ENCODE peak calls at places on chromosomes 1 and 21, in four cellular contexts. E is heart right ventricle, C is pancreas, B is neuronal stem cell. K is an unnamed sample.

GRCh38 chr1:220786337-220787068 is at the start of gene MTARC1:
- DNase-seq in B (peak), C (peak), E (peak), K (peak)

GRCh38 chr1:47189844-47190562 is at the start of gene PDZK1IP1:
- DNase-seq in C (peak), E (peak), B (no peak), K (peak)

GRCh38 chr1:235073331-235073967 is 55.2 kb downstream of the TOMM20 start:
- DNase-seq in C (peak), B (no peak), E (peak), K (peak)

GRCh38 chr1:203322480-203323179 is 17.3 kb downstream of the BTG2 start:
- DNase-seq in E (peak), C (no peak), B (no peak), K (peak)

GRCh38 chr1:29245876-29246275 is 9.6 kb downstream of the PTPRU start:
- DNase-seq in C (no peak), E (no peak), B (no peak), K (no peak)

GRCh38 chr1:204711947-204712701 is 26.6 kb upstream of the LRRN2 start:
- DNase-seq in E (peak), C (no peak), B (no peak), K (no peak)

GRCh38 chr1:224482619-224483018 is 48.0 kb upstream of the WDR26 start:
- DNase-seq in C (no peak), B (no peak), E (no peak), K (no peak)

GRCh38 chr1:19121192-19121591 is 88.9 kb downstream of the UBR4 start:
- DNase-seq in B (no peak), C (no peak), E (no peak), K (no peak)

GRCh38 chr1:235015291-235015990 is 113.2 kb downstream of the TOMM20 start:
- DNase-seq in C (no peak), E (no peak), B (no peak), K (peak)

GRCh38 chr1:155255243-155256100 is at the start of gene ENTREP3:
- DNase-seq in B (peak), E (peak), C (peak), K (no peak)

GRCh38 chr1:3068400-3069361 is at the start of gene PRDM16:
- DNase-seq in C (peak), E (peak), B (no peak), K (peak)

GRCh38 chr1:248841702-248842395 is 3.8 kb downstream of the ZNF672 start:
- DNase-seq in C (no peak), E (peak), B (peak), K (peak)

GRCh38 chr1:228923973-228924766 is 188.9 kb downstream of the RHOU start:
- DNase-seq in E (no peak), C (no peak), B (no peak), K (no peak)

GRCh38 chr1:159783724-159784123 is 3.0 kb downstream of the DUSP23 start:
- DNase-seq in C (no peak), B (no peak), E (no peak), K (no peak)

GRCh38 chr1:96598416-96599168 is 123.0 kb upstream of the PTBP2 start:
- DNase-seq in E (no peak), C (no peak), B (no peak), K (no peak)

GRCh38 chr1:25990702-25991395 is 7.0 kb downstream of the PAFAH2 start:
- DNase-seq in C (no peak), E (no peak), B (no peak), K (no peak)

GRCh38 chr1:2438641-2439040 is 26.3 kb upstream of the PEX10 start:
- DNase-seq in B (no peak), E (no peak), C (no peak), K (no peak)

GRCh38 chr1:103948526-103948925 is 198.8 kb downstream of the AMY1C start:
- DNase-seq in B (no peak), C (no peak), E (no peak), K (no peak)

GRCh38 chr1:59814180-59814900 is 409 bp upstream of the HOOK1 start:
- DNase-seq in B (peak), C (peak), E (peak), K (peak)

GRCh38 chr21:32978346-32979270 is 47.1 kb upstream of the OLIG2 start:
- DNase-seq in C (no peak), E (no peak), B (no peak), K (no peak)

GRCh38 chr1:53524428-53525400 is 65.5 kb downstream of the DMRTB1 start:
- DNase-seq in B (no peak), E (peak), C (no peak), K (no peak)

GRCh38 chr1:153944005-153944821 is 2.3 kb downstream of the DENND4B start:
- DNase-seq in E (no peak), C (no peak), B (no peak), K (no peak)

GRCh38 chr1:77044133-77044849 is 174.9 kb downstream of the PIGK start:
- DNase-seq in E (no peak), B (no peak), C (no peak), K (no peak)

GRCh38 chr1:202029171-202029665 is 18.8 kb downstream of the ELF3 start:
- DNase-seq in C (no peak), B (no peak), E (no peak), K (no peak)

GRCh38 chr1:180966744-180967536 is 54.2 kb downstream of the KIAA1614 start:
- DNase-seq in B (no peak), E (no peak), C (no peak), K (no peak)

GRCh38 chr1:166111430-166111829 is 55.4 kb downstream of the FAM78B start:
- DNase-seq in C (no peak), B (no peak), E (no peak), K (no peak)

GRCh38 chr21:43644609-43645008 is 14.7 kb downstream of the HSF2BP start:
- DNase-seq in E (no peak), C (no peak), B (no peak), K (peak)

GRCh38 chr1:160711528-160712311 is at the start of gene CD48:
- DNase-seq in C (no peak), B (no peak), E (no peak), K (no peak)

GRCh38 chr1:16206547-16207317 is 5.7 kb downstream of the ARHGEF19 start:
- DNase-seq in B (peak), E (peak), C (peak), K (peak)
- H3K4me3 ChIP-seq in B (peak), E (peak), C (peak), K (peak)

GRCh38 chr1:7389786-7390603 is 381.1 kb upstream of the VAMP3 start:
- DNase-seq in E (peak), B (no peak), C (peak), K (peak)
- H3K27ac ChIP-seq in E (peak), B (no peak), C (no peak), K (no peak)

GRCh38 chr1:15151871-15152270 is 1.7 kb upstream of the TMEM51 start:
- DNase-seq in B (no peak), C (no peak), E (no peak), K (no peak)
- H3K4me3 ChIP-seq in B (no peak), C (peak), E (peak), K (peak)

DNA sequence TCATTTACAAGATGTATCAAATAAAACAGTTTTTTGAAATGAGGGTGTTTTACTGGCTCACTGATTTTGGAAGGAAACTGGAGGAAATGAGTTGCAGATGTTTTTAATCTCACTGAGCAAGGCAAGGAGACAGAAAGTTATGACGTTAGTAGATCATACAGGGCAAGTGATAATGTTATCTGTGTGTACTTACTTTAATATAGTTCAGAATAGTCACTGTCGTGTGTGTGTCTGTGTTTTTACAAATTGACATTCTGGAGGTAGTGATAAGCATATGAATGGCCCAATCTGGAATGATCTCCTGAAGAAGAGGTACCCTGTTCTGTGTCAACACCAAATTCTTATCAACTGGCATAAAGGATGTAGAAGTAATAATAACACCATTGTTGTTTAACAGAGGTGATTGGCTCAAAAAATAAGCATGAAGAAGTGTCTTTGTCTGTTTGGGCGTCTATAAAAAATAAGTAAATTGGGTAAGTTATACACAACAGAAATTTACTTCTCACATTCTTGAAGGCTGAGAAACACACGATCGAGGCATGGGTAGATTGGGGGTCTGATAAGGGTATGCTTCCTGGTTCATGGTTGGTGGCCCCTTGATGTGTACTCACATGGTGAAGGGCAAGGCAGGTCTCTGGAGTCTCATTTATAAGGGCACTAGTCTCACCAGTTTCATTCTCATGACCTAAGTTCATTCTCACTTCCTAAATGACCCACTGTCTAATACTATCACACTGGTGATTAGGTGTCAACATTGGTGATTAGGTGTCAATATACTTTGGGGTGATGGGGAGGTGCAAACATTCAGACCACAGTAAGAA is 2.1 kb upstream of the GBP4 start:
- DNase-seq in E (no peak), B (no peak), C (no peak), K (no peak)
- H3K27ac ChIP-seq in E (peak), B (no peak), C (no peak), K (no peak)

GRCh38 chr21:24188511-24188910 is 1418.8 kb downstream of the MRPL39 start:
- DNase-seq in B (no peak), E (no peak), C (no peak), K (no peak)
- H3K4me3 ChIP-seq in B (no peak), E (no peak), C (no peak), K (no peak)

GRCh38 chr1:22076346-22076745 is 23.8 kb downstream of the CDC42 start:
- DNase-seq in C (no peak), E (no peak), B (no peak), K (no peak)
- H3K27ac ChIP-seq in C (peak), E (no peak), B (no peak), K (no peak)

K was measured in ascending aorta.